ENCODE peak calls at places on chromosomes 4 and X, in six cellular contexts. H, P, L, K, F and U are unnamed samples.

GRCh38 chrX:123169247-123169901 is 14.7 kb upstream of the GRIA3 start:
- DNase-seq in H (no peak), P (no peak), L (no peak), K (no peak), F (no peak), U (no peak)

GRCh38 chr4:180058731-180059215 is 2184.4 kb upstream of the TENM3 start:
- DNase-seq in H (no peak), P (peak), L (peak), K (peak), F (no peak), U (no peak)

GRCh38 chrX:22081475-22082092 is 49.5 kb downstream of the PHEX start:
- DNase-seq in H (no peak), P (peak), L (peak), K (peak), F (no peak), U (peak)

GRCh38 chr4:142088906-142089305 is 452.5 kb downstream of the IL15 start:
- DNase-seq in H (no peak), P (peak), L (no peak), K (peak), F (no peak), U (no peak)

GRCh38 chrX:86171366-86171765 is 23.1 kb downstream of the DACH2 start:
- DNase-seq in H (no peak), P (peak), L (peak), K (peak), F (no peak), U (peak)

GRCh38 chr4:164731827-164732474 is 22.0 kb upstream of the SMIM31 start:
- DNase-seq in H (no peak), P (peak), L (peak), K (peak), F (no peak), U (peak)

GRCh38 chrX:21528076-21528475 is 130.1 kb downstream of the KLHL34 start:
- DNase-seq in H (no peak), P (peak), L (no peak), K (peak), F (no peak), U (no peak)

GRCh38 chr4:147479376-147479775 is 1.5 kb upstream of the EDNRA start:
- DNase-seq in H (no peak), P (no peak), L (no peak), K (peak), F (no peak), U (no peak)

GRCh38 chrX:114134465-114134864 is 449.4 kb upstream of the HTR2C start:
- DNase-seq in H (no peak), P (no peak), L (no peak), K (peak), F (no peak), U (no peak)

GRCh38 chr4:52915730-52916129 is 53.6 kb downstream of the RASL11B start:
- DNase-seq in H (no peak), P (no peak), L (no peak), K (no peak), F (no peak), U (no peak)

DNA sequence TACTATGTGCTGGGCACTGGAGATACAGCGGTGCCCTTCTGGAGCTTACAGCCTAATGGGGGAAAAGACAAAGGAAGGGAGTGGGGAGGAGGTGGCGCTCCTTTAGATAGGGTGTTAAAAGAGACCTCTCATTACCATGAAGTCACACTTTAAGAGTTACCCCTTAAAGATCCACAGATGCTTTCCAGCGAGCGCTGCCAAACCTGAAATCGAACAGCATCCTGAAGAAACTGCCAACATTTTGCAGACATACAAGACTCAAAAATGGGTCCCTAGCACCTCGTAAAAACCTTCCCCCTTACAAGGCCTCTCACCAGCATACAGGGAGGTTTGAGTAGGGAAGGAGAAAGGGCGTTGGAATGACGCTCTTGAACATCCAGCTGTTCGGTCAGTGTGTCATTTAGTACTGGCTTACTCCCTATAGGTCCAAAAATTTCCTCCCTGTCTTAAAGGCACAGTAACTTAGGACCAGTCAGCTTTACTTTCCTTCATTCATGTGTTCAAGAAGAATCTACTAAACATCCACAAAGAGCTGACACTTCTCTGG is 45.3 kb upstream of the PGRMC1 start:
- DNase-seq in H (no peak), P (peak), L (no peak), K (peak), F (no peak), U (no peak)
- H3K4me3 ChIP-seq in H (no peak), P (no peak), L (no peak), K (no peak), F (no peak), U (no peak)

GRCh38 chr4:2262944-2263250 is 988 bp upstream of the MXD4 start:
- DNase-seq in H (no peak), P (no peak), L (no peak), K (no peak), F (no peak), U (no peak)

GRCh38 chr4:2261853-2262144 is at the start of gene MXD4:
- DNase-seq in H (no peak), P (no peak), L (no peak), K (no peak), F (no peak), U (no peak)

GRCh38 chr4:2263701-2264321 is 1.9 kb upstream of the MXD4 start:
- DNase-seq in H (no peak), P (no peak), L (peak), K (no peak), F (no peak), U (no peak)

GRCh38 chr4:2261110-2261852 is 628 bp downstream of the MXD4 start:
- DNase-seq in H (peak), P (peak), L (peak), K (peak), F (no peak), U (no peak)

GRCh38 chr4:2262145-2262943 is 435 bp upstream of the MXD4 start:
- DNase-seq in H (peak), P (peak), L (peak), K (peak), F (peak), U (peak)
- H3K4me3 ChIP-seq in H (peak), P (peak), L (peak), K (peak), F (peak), U (peak)

GRCh38 chrX:27597506-27597905 is 7.4 kb downstream of the DCAF8L2 start:
- DNase-seq in H (no peak), P (no peak), L (no peak), K (peak), F (no peak), U (no peak)

GRCh38 chrX:27590044-27590443 is at the start of gene DCAF8L2:
- DNase-seq in H (no peak), P (no peak), L (no peak), K (no peak), F (no peak), U (no peak)

DNA sequence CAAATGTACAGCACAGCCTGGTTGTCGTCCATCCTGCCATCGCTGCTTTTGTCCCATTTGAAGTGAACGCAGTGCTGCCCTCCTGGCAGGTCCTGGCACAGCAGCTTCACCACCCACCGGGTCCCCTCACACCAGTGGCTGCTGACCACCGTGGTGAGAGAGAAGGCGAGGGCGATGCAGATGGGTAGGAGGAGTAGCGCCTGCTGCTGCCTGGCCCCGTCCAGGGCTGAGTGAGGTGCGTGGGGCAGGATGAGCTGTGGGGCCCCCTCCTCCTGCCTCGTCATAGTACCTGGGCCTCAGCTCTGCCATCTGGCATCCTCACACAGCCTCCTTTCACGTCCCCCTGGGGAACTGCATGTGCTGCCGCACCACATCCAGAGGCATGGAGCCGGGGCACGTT is 1.8 kb downstream of the DCAF8L2 start:
- DNase-seq in H (no peak), P (no peak), L (peak), K (no peak), F (no peak), U (no peak)
- H3K4me3 ChIP-seq in H (no peak), P (no peak), L (no peak), K (no peak), F (no peak), U (no peak)

DNA sequence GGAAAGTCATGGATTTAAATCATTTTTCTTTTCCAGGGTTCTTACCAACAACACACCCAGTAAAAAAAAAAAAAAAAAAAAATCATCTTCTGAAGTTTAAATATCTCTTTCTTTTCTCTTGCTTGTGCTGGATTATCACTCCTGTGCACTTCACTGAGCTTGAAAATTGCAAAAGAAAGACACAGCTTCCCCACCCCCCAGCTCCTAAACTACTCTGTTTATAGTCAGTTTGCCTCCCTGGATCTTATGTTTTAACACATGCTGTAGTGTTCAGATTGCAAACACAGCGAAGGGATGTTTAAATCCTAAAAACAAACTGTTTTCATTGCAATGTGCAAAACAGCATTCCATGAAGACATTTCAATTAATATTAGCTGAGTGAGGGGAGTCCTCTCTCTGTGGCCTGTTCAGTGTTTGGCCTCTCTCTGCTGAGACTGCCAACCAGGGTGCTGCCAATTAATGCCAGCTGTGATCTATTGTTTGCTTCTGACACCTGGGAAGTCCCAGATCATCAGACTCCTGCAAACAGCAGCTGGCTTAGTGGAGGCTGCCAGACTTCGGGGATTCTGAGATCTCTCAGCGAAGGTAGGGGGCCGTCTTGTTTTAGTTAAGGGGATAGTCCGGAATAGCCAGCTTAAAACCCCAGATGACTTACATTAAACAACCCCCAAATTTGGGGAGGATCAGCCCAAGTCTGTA is 171.2 kb upstream of the PITX2 start:
- DNase-seq in H (no peak), P (no peak), L (peak), K (no peak), F (no peak), U (no peak)
- H3K4me3 ChIP-seq in H (no peak), P (no peak), L (peak), K (no peak), F (no peak), U (no peak)

GRCh38 chr4:123323998-123324397 is 72.6 kb upstream of the SPRY1 start:
- DNase-seq in H (no peak), P (no peak), L (no peak), K (no peak), F (no peak), U (no peak)

GRCh38 chr4:123319639-123320038 is 77.0 kb upstream of the SPRY1 start:
- DNase-seq in H (no peak), P (no peak), L (no peak), K (no peak), F (no peak), U (no peak)

GRCh38 chr4:123327346-123327745 is 69.2 kb upstream of the SPRY1 start:
- DNase-seq in H (no peak), P (no peak), L (peak), K (no peak), F (no peak), U (no peak)

GRCh38 chr4:123327846-123328447 is 68.6 kb upstream of the SPRY1 start:
- DNase-seq in H (no peak), P (no peak), L (no peak), K (no peak), F (no peak), U (no peak)

DNA sequence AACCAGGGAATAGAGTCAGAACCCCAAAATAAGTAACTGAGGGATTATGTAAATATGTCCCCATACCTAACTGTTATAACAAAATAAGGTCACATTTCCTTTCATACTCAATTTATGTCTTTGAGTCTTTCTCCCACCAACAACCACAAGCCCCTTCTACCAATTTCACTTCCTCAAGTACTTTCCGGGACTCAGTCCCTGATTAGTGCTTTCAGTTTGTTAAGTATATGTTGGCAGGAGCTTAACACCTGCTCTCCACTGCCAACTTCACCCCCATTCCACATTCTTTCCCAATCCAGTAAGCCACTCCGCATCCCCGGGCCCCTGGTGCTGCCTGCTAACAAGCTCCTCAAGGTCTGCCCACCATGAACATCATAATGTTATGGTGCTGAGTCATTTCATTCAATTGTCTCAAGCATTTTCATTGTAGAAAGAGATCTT is 71.3 kb upstream of the SPRY1 start:
- DNase-seq in H (no peak), P (no peak), L (no peak), K (no peak), F (no peak), U (no peak)
- H3K4me3 ChIP-seq in H (no peak), P (no peak), L (no peak), K (no peak), F (no peak), U (no peak)

GRCh38 chr4:93828332-93828829 is at the start of gene ATOH1:
- DNase-seq in H (no peak), P (no peak), L (peak), K (no peak), F (peak), U (no peak)

GRCh38 chr4:93827272-93827947 is 1.1 kb upstream of the ATOH1 start:
- DNase-seq in H (no peak), P (no peak), L (peak), K (no peak), F (no peak), U (no peak)

GRCh38 chr4:93829531-93830089 is 1.1 kb downstream of the ATOH1 start:
- DNase-seq in H (no peak), P (no peak), L (peak), K (no peak), F (no peak), U (no peak)

GRCh38 chr4:93830090-93830818 is 1.7 kb downstream of the ATOH1 start:
- DNase-seq in H (no peak), P (no peak), L (peak), K (no peak), F (no peak), U (no peak)

DNA sequence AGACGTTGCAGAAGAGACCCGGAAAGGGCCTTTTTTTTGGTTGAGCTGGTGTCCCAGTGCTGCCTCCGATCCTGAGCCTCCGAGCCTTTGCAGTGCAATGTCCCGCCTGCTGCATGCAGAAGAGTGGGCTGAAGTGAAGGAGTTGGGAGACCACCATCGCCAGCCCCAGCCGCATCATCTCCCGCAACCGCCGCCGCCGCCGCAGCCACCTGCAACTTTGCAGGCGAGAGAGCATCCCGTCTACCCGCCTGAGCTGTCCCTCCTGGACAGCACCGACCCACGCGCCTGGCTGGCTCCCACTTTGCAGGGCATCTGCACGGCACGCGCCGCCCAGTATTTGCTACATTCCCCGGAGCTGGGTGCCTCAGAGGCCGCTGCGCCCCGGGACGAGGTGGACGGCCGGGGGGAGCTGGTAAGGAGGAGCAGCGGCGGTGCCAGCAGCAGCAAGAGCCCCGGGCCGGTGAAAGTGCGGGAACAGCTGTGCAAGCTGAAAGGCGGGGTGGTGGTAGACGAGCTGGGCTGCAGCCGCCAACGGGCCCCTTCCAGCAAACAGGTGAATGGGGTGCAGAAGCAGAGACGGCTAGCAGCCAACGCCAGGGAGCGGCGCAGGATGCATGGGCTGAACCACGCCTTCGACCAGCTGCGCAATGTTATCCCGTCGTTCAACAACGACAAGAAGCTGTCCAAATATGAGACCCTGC is 427 bp downstream of the ATOH1 start:
- DNase-seq in H (no peak), P (no peak), L (peak), K (no peak), F (no peak), U (no peak)
- H3K4me3 ChIP-seq in H (peak), P (peak), L (peak), K (peak), F (peak), U (peak)